ENCODE peak calls at places on chromosomes 3 and 15, in six cellular contexts. B is NCI-H1105; H is activated naive CD8-positive, alpha-beta T cell treated with anti-CD3 and anti-CD28 coated beads for 36 hours; P is activated B cell treated with CpG ODN at 0.5 μM for 24 hours; C is fibroblast of gingiva; Q is kidney tubule cell. W is an unnamed sample.

GRCh38 chr15:64622410-64623260 is 152.8 kb downstream of the RBPMS2 start:
- DNase-seq in B (no peak), H (peak; percentile 36), P (no peak), C (no peak), Q (no peak), W (peak; percentile 58)

GRCh38 chr3:171591059-171591458 is 130.9 kb upstream of the TNIK start:
- DNase-seq in B (no peak), H (no peak), P (no peak), C (no peak), Q (no peak), W (no peak)

GRCh38 chr15:88636039-88636438 is 2.8 kb upstream of the ISG20 start:
- DNase-seq in B (no peak), H (peak; percentile 71), P (no peak), C (no peak), Q (peak; percentile 46), W (peak; percentile 68)

GRCh38 chr15:59035157-59035556 is 47.7 kb downstream of the RNF111 start:
- DNase-seq in B (no peak), H (no peak), P (no peak), C (no peak), Q (no peak), W (no peak)

GRCh38 chr15:45650889-45651525 is 16.2 kb downstream of the SQOR start:
- DNase-seq in B (no peak), H (no peak), P (no peak), C (no peak), Q (no peak), W (no peak)

GRCh38 chr3:42345811-42346210 is 64.6 kb downstream of the LYZL4 start:
- DNase-seq in B (no peak), H (peak; percentile 12), P (no peak), C (no peak), Q (no peak), W (peak; percentile 21)

GRCh38 chr15:68593826-68594532 is 15.2 kb downstream of the CORO2B start:
- DNase-seq in B (no peak), H (no peak), P (no peak), C (no peak), Q (no peak), W (no peak)

GRCh38 chr3:123518892-123519485 is 65.9 kb downstream of the HACD2 start:
- DNase-seq in B (no peak), H (no peak), P (no peak), C (no peak), Q (no peak), W (no peak)

GRCh38 chr3:194379651-194380050 is 10.1 kb upstream of the LRRC15 start:
- DNase-seq in B (peak; percentile 51), H (no peak), P (no peak), C (no peak), Q (no peak), W (no peak)

GRCh38 chr3:34869696-34870095 is 769.6 kb upstream of the ARPP21 start:
- DNase-seq in B (no peak), H (no peak), P (no peak), C (no peak), Q (no peak), W (no peak)

GRCh38 chr3:117019082-117019713 is 309.6 kb downstream of the TUSC7 start:
- DNase-seq in B (peak; percentile 58), H (peak; percentile 4), P (no peak), C (peak; percentile 56), Q (peak; percentile 55), W (peak; percentile 20)

GRCh38 chr15:67343206-67343605 is 88.6 kb downstream of the IQCH start:
- DNase-seq in B (no peak), H (no peak), P (no peak), C (no peak), Q (no peak), W (no peak)

GRCh38 chr3:170632780-170633179 is 46.9 kb upstream of the SLC7A14 start:
- DNase-seq in B (no peak), H (no peak), P (no peak), C (peak; percentile 61), Q (peak; percentile 50), W (no peak)

GRCh38 chr3:119340436-119340835 is 46.3 kb downstream of the ARHGAP31 start:
- DNase-seq in B (no peak), H (no peak), P (no peak), C (no peak), Q (no peak), W (no peak)

GRCh38 chr15:23912191-23912590 is 225.1 kb upstream of the NDN start:
- DNase-seq in B (peak; percentile 11), H (no peak), P (no peak), C (no peak), Q (no peak), W (no peak)

GRCh38 chr3:101155828-101156227 is 162.6 kb upstream of the ABI3BP start:
- DNase-seq in B (no peak), H (no peak), P (no peak), C (no peak), Q (no peak), W (no peak)

GRCh38 chr3:138479355-138479964 is 45.0 kb downstream of the ESYT3 start:
- DNase-seq in B (peak; percentile 54), H (peak; percentile 38), P (no peak), C (peak; percentile 30), Q (peak; percentile 55), W (peak; percentile 41)

GRCh38 chr3:114632757-114633424 is 339.1 kb downstream of the TIGIT start:
- DNase-seq in B (no peak), H (peak; percentile 42), P (no peak), C (no peak), Q (no peak), W (peak; percentile 30)

GRCh38 chr3:25493786-25494185 is 65.7 kb downstream of the RARB start:
- DNase-seq in B (no peak), H (no peak), P (no peak), C (no peak), Q (peak; percentile 96), W (no peak)

GRCh38 chr3:111087924-111088469 is 16.4 kb downstream of the NECTIN3 start:
- DNase-seq in B (no peak), H (no peak), P (no peak), C (no peak), Q (no peak), W (no peak)

GRCh38 chr3:46297658-46298423 is 55.6 kb downstream of the CCR3 start:
- DNase-seq in B (no peak), H (no peak), P (no peak), C (no peak), Q (no peak), W (no peak)

GRCh38 chr3:15051531-15051930 is 13.6 kb downstream of the MRPS25 start:
- DNase-seq in B (no peak), H (peak; percentile 35), P (no peak), C (no peak), Q (peak; percentile 60), W (peak; percentile 65)

GRCh38 chr3:183100376-183100775 is 1.1 kb upstream of the MCCC1 start:
- DNase-seq in B (no peak), H (no peak), P (no peak), C (peak; percentile 61), Q (no peak), W (no peak)

GRCh38 chr15:37017031-37017625 is 83.2 kb downstream of the MEIS2 start:
- DNase-seq in B (no peak), H (no peak), P (no peak), C (no peak), Q (no peak), W (no peak)

GRCh38 chr15:33112541-33113105 is 81.9 kb downstream of the FMN1 start:
- DNase-seq in B (no peak), H (no peak), P (no peak), C (no peak), Q (peak; percentile 14), W (no peak)

GRCh38 chr15:66702770-66703539 is 919 bp downstream of the SMAD6 start:
- DNase-seq in B (no peak), H (peak; percentile 23), P (peak; percentile 37), C (no peak), Q (peak; percentile 32), W (peak; percentile 42)

GRCh38 chr3:133905376-133905775 is 9.7 kb upstream of the RAB6B start:
- DNase-seq in B (no peak), H (no peak), P (no peak), C (no peak), Q (no peak), W (no peak)

GRCh38 chr15:101804941-101805340 is 1.6 kb downstream of the OR4F6 start:
- DNase-seq in B (no peak), H (no peak), P (no peak), C (no peak), Q (no peak), W (no peak)

GRCh38 chr3:43759297-43759782 is 68.6 kb downstream of the ABHD5 start:
- DNase-seq in B (no peak), H (no peak), P (no peak), C (peak; percentile 38), Q (peak; percentile 100), W (peak; percentile 39)

W was measured in activated T-cell treated with anti-CD3 and anti-CD28 coated beads, Interleukin-2, amount 50 U/mL, for 48 hours.